ENCODE peak calls at places on chromosomes 6 and 20, in six cellular contexts. One of them, this sample, is unnamed.

GRCh38 chr6:328184-328670 is 35.9 kb downstream of the DUSP22 start:
- DNase-seq in stimulated activated CD4-positive, alpha-beta T cell treated with anti-CD3 and anti-CD28 coated beads, Interleukin-12 subunit alpha, Interleukin-12 subunit beta, amount 100 ng/mL, for 24 hours: no peak
- DNase-seq in KBM-7: no peak
- DNase-seq in GM19239: peak
- DNase-seq in fibroblast of pulmonary artery: peak
- DNase-seq in brain microvascular endothelial cell: peak
- DNase-seq in this sample: no peak

GRCh38 chr20:6231551-6231950 is 108.7 kb upstream of the FERMT1 start:
- DNase-seq in GM19239: no peak
- DNase-seq in stimulated activated CD4-positive, alpha-beta T cell treated with anti-CD3 and anti-CD28 coated beads, Interleukin-12 subunit alpha, Interleukin-12 subunit beta, amount 100 ng/mL, for 24 hours: no peak
- DNase-seq in KBM-7: no peak
- DNase-seq in fibroblast of pulmonary artery: peak
- DNase-seq in brain microvascular endothelial cell: peak
- DNase-seq in this sample: no peak

GRCh38 chr6:114430534-114431124 is 87.8 kb upstream of the HS3ST5 start:
- DNase-seq in stimulated activated CD4-positive, alpha-beta T cell treated with anti-CD3 and anti-CD28 coated beads, Interleukin-12 subunit alpha, Interleukin-12 subunit beta, amount 100 ng/mL, for 24 hours: no peak
- DNase-seq in brain microvascular endothelial cell: no peak
- DNase-seq in fibroblast of pulmonary artery: no peak
- DNase-seq in KBM-7: no peak
- DNase-seq in GM19239: no peak
- DNase-seq in this sample: peak

GRCh38 chr6:30202366-30202765 is 10.8 kb downstream of the TRIM26 start:
- DNase-seq in stimulated activated CD4-positive, alpha-beta T cell treated with anti-CD3 and anti-CD28 coated beads, Interleukin-12 subunit alpha, Interleukin-12 subunit beta, amount 100 ng/mL, for 24 hours: no peak
- DNase-seq in GM19239: no peak
- DNase-seq in KBM-7: no peak
- DNase-seq in brain microvascular endothelial cell: no peak
- DNase-seq in fibroblast of pulmonary artery: no peak
- DNase-seq in this sample: no peak

GRCh38 chr6:50720623-50721022 is 7.3 kb downstream of the TFAP2D start:
- DNase-seq in brain microvascular endothelial cell: peak
- DNase-seq in fibroblast of pulmonary artery: peak
- DNase-seq in stimulated activated CD4-positive, alpha-beta T cell treated with anti-CD3 and anti-CD28 coated beads, Interleukin-12 subunit alpha, Interleukin-12 subunit beta, amount 100 ng/mL, for 24 hours: no peak
- DNase-seq in GM19239: no peak
- DNase-seq in KBM-7: peak
- DNase-seq in this sample: no peak

GRCh38 chr6:23245559-23245958 is 676.2 kb downstream of the HDGFL1 start:
- DNase-seq in brain microvascular endothelial cell: no peak
- DNase-seq in stimulated activated CD4-positive, alpha-beta T cell treated with anti-CD3 and anti-CD28 coated beads, Interleukin-12 subunit alpha, Interleukin-12 subunit beta, amount 100 ng/mL, for 24 hours: no peak
- DNase-seq in GM19239: no peak
- DNase-seq in fibroblast of pulmonary artery: peak
- DNase-seq in KBM-7: no peak
- DNase-seq in this sample: no peak

GRCh38 chr6:79702701-79703100 is 71.6 kb downstream of the SH3BGRL2 start:
- DNase-seq in stimulated activated CD4-positive, alpha-beta T cell treated with anti-CD3 and anti-CD28 coated beads, Interleukin-12 subunit alpha, Interleukin-12 subunit beta, amount 100 ng/mL, for 24 hours: no peak
- DNase-seq in fibroblast of pulmonary artery: no peak
- DNase-seq in KBM-7: no peak
- DNase-seq in brain microvascular endothelial cell: no peak
- DNase-seq in GM19239: no peak
- DNase-seq in this sample: no peak

GRCh38 chr6:154478021-154478651 is 32.3 kb downstream of the CNKSR3 start:
- DNase-seq in GM19239: no peak
- DNase-seq in brain microvascular endothelial cell: no peak
- DNase-seq in fibroblast of pulmonary artery: no peak
- DNase-seq in KBM-7: peak
- DNase-seq in stimulated activated CD4-positive, alpha-beta T cell treated with anti-CD3 and anti-CD28 coated beads, Interleukin-12 subunit alpha, Interleukin-12 subunit beta, amount 100 ng/mL, for 24 hours: no peak
- DNase-seq in this sample: no peak

GRCh38 chr6:148629197-148629909 is 117.5 kb upstream of the UST start:
- DNase-seq in fibroblast of pulmonary artery: peak
- DNase-seq in GM19239: no peak
- DNase-seq in brain microvascular endothelial cell: no peak
- DNase-seq in stimulated activated CD4-positive, alpha-beta T cell treated with anti-CD3 and anti-CD28 coated beads, Interleukin-12 subunit alpha, Interleukin-12 subunit beta, amount 100 ng/mL, for 24 hours: no peak
- DNase-seq in KBM-7: no peak
- DNase-seq in this sample: no peak

GRCh38 chr6:131909408-131910218 is 41.6 kb downstream of the CCN2 start:
- DNase-seq in GM19239: peak
- DNase-seq in fibroblast of pulmonary artery: peak
- DNase-seq in stimulated activated CD4-positive, alpha-beta T cell treated with anti-CD3 and anti-CD28 coated beads, Interleukin-12 subunit alpha, Interleukin-12 subunit beta, amount 100 ng/mL, for 24 hours: peak
- DNase-seq in KBM-7: peak
- DNase-seq in brain microvascular endothelial cell: peak
- DNase-seq in this sample: peak

GRCh38 chr20:15702161-15702560 is 871.1 kb downstream of the KIF16B start:
- DNase-seq in GM19239: no peak
- DNase-seq in brain microvascular endothelial cell: peak
- DNase-seq in stimulated activated CD4-positive, alpha-beta T cell treated with anti-CD3 and anti-CD28 coated beads, Interleukin-12 subunit alpha, Interleukin-12 subunit beta, amount 100 ng/mL, for 24 hours: no peak
- DNase-seq in fibroblast of pulmonary artery: peak
- DNase-seq in KBM-7: no peak
- DNase-seq in this sample: no peak

GRCh38 chr6:16414205-16414604 is 175.8 kb downstream of the GMPR start:
- DNase-seq in KBM-7: no peak
- DNase-seq in brain microvascular endothelial cell: peak
- DNase-seq in stimulated activated CD4-positive, alpha-beta T cell treated with anti-CD3 and anti-CD28 coated beads, Interleukin-12 subunit alpha, Interleukin-12 subunit beta, amount 100 ng/mL, for 24 hours: no peak
- DNase-seq in fibroblast of pulmonary artery: no peak
- DNase-seq in GM19239: no peak
- DNase-seq in this sample: no peak

GRCh38 chr20:33054791-33055190 is 1.1 kb downstream of the BPIFB3 start:
- DNase-seq in brain microvascular endothelial cell: no peak
- DNase-seq in fibroblast of pulmonary artery: no peak
- DNase-seq in stimulated activated CD4-positive, alpha-beta T cell treated with anti-CD3 and anti-CD28 coated beads, Interleukin-12 subunit alpha, Interleukin-12 subunit beta, amount 100 ng/mL, for 24 hours: no peak
- DNase-seq in GM19239: no peak
- DNase-seq in KBM-7: no peak
- DNase-seq in this sample: no peak

GRCh38 chr6:16136536-16137450 is 7.9 kb downstream of the MYLIP start:
- DNase-seq in brain microvascular endothelial cell: peak
- DNase-seq in KBM-7: no peak
- DNase-seq in fibroblast of pulmonary artery: peak
- DNase-seq in GM19239: no peak
- DNase-seq in stimulated activated CD4-positive, alpha-beta T cell treated with anti-CD3 and anti-CD28 coated beads, Interleukin-12 subunit alpha, Interleukin-12 subunit beta, amount 100 ng/mL, for 24 hours: peak
- DNase-seq in this sample: no peak

GRCh38 chr20:59013959-59014608 is 5.1 kb upstream of the TUBB1 start:
- DNase-seq in KBM-7: no peak
- DNase-seq in stimulated activated CD4-positive, alpha-beta T cell treated with anti-CD3 and anti-CD28 coated beads, Interleukin-12 subunit alpha, Interleukin-12 subunit beta, amount 100 ng/mL, for 24 hours: no peak
- DNase-seq in GM19239: no peak
- DNase-seq in fibroblast of pulmonary artery: no peak
- DNase-seq in brain microvascular endothelial cell: no peak
- DNase-seq in this sample: no peak

GRCh38 chr6:108119212-108120141 is 44.9 kb upstream of the OSTM1 start:
- DNase-seq in fibroblast of pulmonary artery: no peak
- DNase-seq in stimulated activated CD4-positive, alpha-beta T cell treated with anti-CD3 and anti-CD28 coated beads, Interleukin-12 subunit alpha, Interleukin-12 subunit beta, amount 100 ng/mL, for 24 hours: no peak
- DNase-seq in KBM-7: no peak
- DNase-seq in brain microvascular endothelial cell: no peak
- DNase-seq in GM19239: no peak
- DNase-seq in this sample: no peak

GRCh38 chr20:51143652-51144051 is 120.7 kb upstream of the KCNG1 start:
- DNase-seq in brain microvascular endothelial cell: no peak
- DNase-seq in KBM-7: no peak
- DNase-seq in fibroblast of pulmonary artery: no peak
- DNase-seq in GM19239: no peak
- DNase-seq in stimulated activated CD4-positive, alpha-beta T cell treated with anti-CD3 and anti-CD28 coated beads, Interleukin-12 subunit alpha, Interleukin-12 subunit beta, amount 100 ng/mL, for 24 hours: no peak
- DNase-seq in this sample: no peak

GRCh38 chr6:30725713-30726505 is 5.8 kb downstream of the TUBB start:
- DNase-seq in GM19239: no peak
- DNase-seq in brain microvascular endothelial cell: no peak
- DNase-seq in fibroblast of pulmonary artery: peak
- DNase-seq in KBM-7: no peak
- DNase-seq in stimulated activated CD4-positive, alpha-beta T cell treated with anti-CD3 and anti-CD28 coated beads, Interleukin-12 subunit alpha, Interleukin-12 subunit beta, amount 100 ng/mL, for 24 hours: no peak
- DNase-seq in this sample: peak

GRCh38 chr20:4247898-4248858 is 232.8 kb upstream of the RNF24 start:
- DNase-seq in GM19239: no peak
- DNase-seq in fibroblast of pulmonary artery: no peak
- DNase-seq in KBM-7: no peak
- DNase-seq in brain microvascular endothelial cell: no peak
- DNase-seq in stimulated activated CD4-positive, alpha-beta T cell treated with anti-CD3 and anti-CD28 coated beads, Interleukin-12 subunit alpha, Interleukin-12 subunit beta, amount 100 ng/mL, for 24 hours: no peak
- DNase-seq in this sample: no peak

GRCh38 chr6:137762168-137763090 is 104.6 kb upstream of the TNFAIP3 start:
- DNase-seq in fibroblast of pulmonary artery: no peak
- DNase-seq in KBM-7: no peak
- DNase-seq in stimulated activated CD4-positive, alpha-beta T cell treated with anti-CD3 and anti-CD28 coated beads, Interleukin-12 subunit alpha, Interleukin-12 subunit beta, amount 100 ng/mL, for 24 hours: no peak
- DNase-seq in brain microvascular endothelial cell: no peak
- DNase-seq in GM19239: no peak
- DNase-seq in this sample: no peak

GRCh38 chr6:167401525-167402194 is 76.8 kb downstream of the TTLL2 start:
- DNase-seq in GM19239: no peak
- DNase-seq in KBM-7: no peak
- DNase-seq in stimulated activated CD4-positive, alpha-beta T cell treated with anti-CD3 and anti-CD28 coated beads, Interleukin-12 subunit alpha, Interleukin-12 subunit beta, amount 100 ng/mL, for 24 hours: no peak
- DNase-seq in fibroblast of pulmonary artery: no peak
- DNase-seq in brain microvascular endothelial cell: no peak
- DNase-seq in this sample: no peak

GRCh38 chr6:44630125-44631028 is 242.9 kb downstream of the CDC5L start:
- DNase-seq in fibroblast of pulmonary artery: peak
- DNase-seq in KBM-7: peak
- DNase-seq in GM19239: peak
- DNase-seq in brain microvascular endothelial cell: peak
- DNase-seq in stimulated activated CD4-positive, alpha-beta T cell treated with anti-CD3 and anti-CD28 coated beads, Interleukin-12 subunit alpha, Interleukin-12 subunit beta, amount 100 ng/mL, for 24 hours: peak
- DNase-seq in this sample: no peak

GRCh38 chr20:50191065-50191565 is 485 bp downstream of the CEBPB start:
- DNase-seq in brain microvascular endothelial cell: peak
- DNase-seq in KBM-7: no peak
- DNase-seq in stimulated activated CD4-positive, alpha-beta T cell treated with anti-CD3 and anti-CD28 coated beads, Interleukin-12 subunit alpha, Interleukin-12 subunit beta, amount 100 ng/mL, for 24 hours: peak
- DNase-seq in GM19239: peak
- DNase-seq in fibroblast of pulmonary artery: no peak
- DNase-seq in this sample: peak

GRCh38 chr20:7375905-7376304 is 564.4 kb downstream of the HAO1 start:
- DNase-seq in KBM-7: peak
- DNase-seq in brain microvascular endothelial cell: no peak
- DNase-seq in fibroblast of pulmonary artery: peak
- DNase-seq in stimulated activated CD4-positive, alpha-beta T cell treated with anti-CD3 and anti-CD28 coated beads, Interleukin-12 subunit alpha, Interleukin-12 subunit beta, amount 100 ng/mL, for 24 hours: no peak
- DNase-seq in GM19239: no peak
- DNase-seq in this sample: peak

GRCh38 chr6:21371676-21372161 is 221.8 kb upstream of the SOX4 start:
- DNase-seq in KBM-7: no peak
- DNase-seq in stimulated activated CD4-positive, alpha-beta T cell treated with anti-CD3 and anti-CD28 coated beads, Interleukin-12 subunit alpha, Interleukin-12 subunit beta, amount 100 ng/mL, for 24 hours: no peak
- DNase-seq in GM19239: no peak
- DNase-seq in fibroblast of pulmonary artery: peak
- DNase-seq in brain microvascular endothelial cell: no peak
- DNase-seq in this sample: no peak

GRCh38 chr6:79710127-79710526 is 79.0 kb downstream of the SH3BGRL2 start:
- DNase-seq in GM19239: no peak
- DNase-seq in KBM-7: no peak
- DNase-seq in stimulated activated CD4-positive, alpha-beta T cell treated with anti-CD3 and anti-CD28 coated beads, Interleukin-12 subunit alpha, Interleukin-12 subunit beta, amount 100 ng/mL, for 24 hours: no peak
- DNase-seq in brain microvascular endothelial cell: no peak
- DNase-seq in fibroblast of pulmonary artery: no peak
- DNase-seq in this sample: no peak

GRCh38 chr6:145600299-145600698 is 135.0 kb downstream of the EPM2A start:
- DNase-seq in KBM-7: no peak
- DNase-seq in fibroblast of pulmonary artery: peak
- DNase-seq in GM19239: no peak
- DNase-seq in stimulated activated CD4-positive, alpha-beta T cell treated with anti-CD3 and anti-CD28 coated beads, Interleukin-12 subunit alpha, Interleukin-12 subunit beta, amount 100 ng/mL, for 24 hours: no peak
- DNase-seq in brain microvascular endothelial cell: no peak
- DNase-seq in this sample: no peak

GRCh38 chr6:37007340-37008043 is 2.0 kb downstream of the FGD2 start:
- DNase-seq in fibroblast of pulmonary artery: no peak
- DNase-seq in GM19239: no peak
- DNase-seq in stimulated activated CD4-positive, alpha-beta T cell treated with anti-CD3 and anti-CD28 coated beads, Interleukin-12 subunit alpha, Interleukin-12 subunit beta, amount 100 ng/mL, for 24 hours: no peak
- DNase-seq in brain microvascular endothelial cell: no peak
- DNase-seq in KBM-7: no peak
- DNase-seq in this sample: no peak

GRCh38 chr20:11687546-11688292 is 230.0 kb upstream of the BTBD3 start:
- DNase-seq in KBM-7: no peak
- DNase-seq in fibroblast of pulmonary artery: no peak
- DNase-seq in stimulated activated CD4-positive, alpha-beta T cell treated with anti-CD3 and anti-CD28 coated beads, Interleukin-12 subunit alpha, Interleukin-12 subunit beta, amount 100 ng/mL, for 24 hours: no peak
- DNase-seq in GM19239: no peak
- DNase-seq in brain microvascular endothelial cell: no peak
- DNase-seq in this sample: no peak

GRCh38 chr6:25963426-25964123 is 973 bp downstream of the TRIM38 start:
- DNase-seq in KBM-7: peak
- DNase-seq in stimulated activated CD4-positive, alpha-beta T cell treated with anti-CD3 and anti-CD28 coated beads, Interleukin-12 subunit alpha, Interleukin-12 subunit beta, amount 100 ng/mL, for 24 hours: no peak
- DNase-seq in brain microvascular endothelial cell: no peak
- DNase-seq in GM19239: no peak
- DNase-seq in fibroblast of pulmonary artery: peak
- DNase-seq in this sample: no peak

GRCh38 chr6:21873562-21873961 is 280.0 kb downstream of the SOX4 start:
- DNase-seq in fibroblast of pulmonary artery: peak
- DNase-seq in stimulated activated CD4-positive, alpha-beta T cell treated with anti-CD3 and anti-CD28 coated beads, Interleukin-12 subunit alpha, Interleukin-12 subunit beta, amount 100 ng/mL, for 24 hours: no peak
- DNase-seq in GM19239: no peak
- DNase-seq in brain microvascular endothelial cell: peak
- DNase-seq in KBM-7: no peak
- DNase-seq in this sample: no peak

GRCh38 chr6:166514196-166514595 is 72.3 kb downstream of the RAMACL start:
- DNase-seq in KBM-7: no peak
- DNase-seq in brain microvascular endothelial cell: no peak
- DNase-seq in stimulated activated CD4-positive, alpha-beta T cell treated with anti-CD3 and anti-CD28 coated beads, Interleukin-12 subunit alpha, Interleukin-12 subunit beta, amount 100 ng/mL, for 24 hours: no peak
- DNase-seq in GM19239: no peak
- DNase-seq in fibroblast of pulmonary artery: no peak
- DNase-seq in this sample: no peak

GRCh38 chr20:36116813-36117441 is 37.6 kb upstream of the EPB41L1 start:
- DNase-seq in GM19239: no peak
- DNase-seq in stimulated activated CD4-positive, alpha-beta T cell treated with anti-CD3 and anti-CD28 coated beads, Interleukin-12 subunit alpha, Interleukin-12 subunit beta, amount 100 ng/mL, for 24 hours: no peak
- DNase-seq in KBM-7: no peak
- DNase-seq in fibroblast of pulmonary artery: peak
- DNase-seq in brain microvascular endothelial cell: peak
- DNase-seq in this sample: no peak

This sample was measured in NCI-H2171 treated with DMSO at 0.1 percent for 48 hours.